ENCODE peak calls at places on chromosomes 2 and 18, in five cellular contexts. X is HCT116, Z is fibroblast of lung, A is IMR-90, C is foreskin fibroblast. G is an unnamed sample.

GRCh38 chr2:12046641-12047040 is 300.2 kb downstream of the LPIN1 start:
- DNase-seq in X (no peak), Z (peak), A (peak), C (peak), G (no peak)

GRCh38 chr2:9311488-9311887 is 104.9 kb downstream of the ASAP2 start:
- DNase-seq in C (peak), A (peak), X (no peak), Z (peak), G (peak)

GRCh38 chr2:1593371-1594205 is 150.7 kb downstream of the PXDN start:
- DNase-seq in X (peak), C (peak), A (peak), Z (peak), G (no peak)

GRCh38 chr18:56245856-56246575 is 392.4 kb downstream of the TXNL1 start:
- DNase-seq in X (no peak), Z (peak), C (peak), A (peak), G (peak)

GRCh38 chr2:85716346-85716880 is 22.3 kb downstream of the GNLY start:
- DNase-seq in A (no peak), Z (no peak), C (no peak), X (no peak), G (no peak)

GRCh38 chr2:205706769-205707375 is 24.6 kb downstream of the NRP2 start:
- DNase-seq in C (peak), Z (peak), A (peak), X (no peak), G (no peak)

GRCh38 chr2:64562148-64562784 is 38.1 kb downstream of the AFTPH start:
- DNase-seq in X (peak), C (peak), Z (no peak), A (peak), G (no peak)

GRCh38 chr2:108364676-108365297 is 13.0 kb upstream of the SULT1C4 start:
- DNase-seq in X (no peak), C (peak), Z (peak), A (peak), G (no peak)

GRCh38 chr18:2411381-2411977 is 159.8 kb downstream of the METTL4 start:
- DNase-seq in X (no peak), A (peak), Z (peak), C (peak), G (no peak)

GRCh38 chr2:231715988-231716616 is 7.8 kb downstream of the PTMA start:
- DNase-seq in Z (peak), C (peak), A (peak), X (no peak), G (no peak)

GRCh38 chr2:179965291-179965690 is 41.8 kb downstream of the CWC22 start:
- DNase-seq in X (no peak), A (no peak), Z (no peak), C (no peak), G (no peak)

GRCh38 chr2:129777146-129777545 is 202.3 kb upstream of the RAB6C start:
- DNase-seq in Z (no peak), X (no peak), A (no peak), C (no peak), G (no peak)

GRCh38 chr2:43251171-43251731 is 24.8 kb upstream of the ZFP36L2 start:
- DNase-seq in C (peak), Z (peak), A (peak), X (no peak), G (peak)

GRCh38 chr18:4836146-4836545 is 360.9 kb downstream of the AKAIN1 start:
- DNase-seq in Z (no peak), C (no peak), X (no peak), A (no peak), G (no peak)

GRCh38 chr2:190407246-190407661 is 901 bp upstream of the MFSD6 start:
- DNase-seq in Z (no peak), C (no peak), A (no peak), X (no peak), G (no peak)

GRCh38 chr2:209868595-209868994 is 97.0 kb downstream of the UNC80 start:
- DNase-seq in X (no peak), A (no peak), Z (no peak), C (no peak), G (no peak)

GRCh38 chr2:209870067-209870466 is 98.4 kb downstream of the UNC80 start:
- DNase-seq in Z (no peak), C (no peak), X (no peak), A (no peak), G (no peak)

GRCh38 chr2:209864716-209865295 is 93.2 kb downstream of the UNC80 start:
- DNase-seq in C (no peak), Z (no peak), A (no peak), X (no peak), G (no peak)
- H3K4me3 ChIP-seq in C (no peak), Z (no peak), A (no peak), X (no peak), G (no peak)

DNA sequence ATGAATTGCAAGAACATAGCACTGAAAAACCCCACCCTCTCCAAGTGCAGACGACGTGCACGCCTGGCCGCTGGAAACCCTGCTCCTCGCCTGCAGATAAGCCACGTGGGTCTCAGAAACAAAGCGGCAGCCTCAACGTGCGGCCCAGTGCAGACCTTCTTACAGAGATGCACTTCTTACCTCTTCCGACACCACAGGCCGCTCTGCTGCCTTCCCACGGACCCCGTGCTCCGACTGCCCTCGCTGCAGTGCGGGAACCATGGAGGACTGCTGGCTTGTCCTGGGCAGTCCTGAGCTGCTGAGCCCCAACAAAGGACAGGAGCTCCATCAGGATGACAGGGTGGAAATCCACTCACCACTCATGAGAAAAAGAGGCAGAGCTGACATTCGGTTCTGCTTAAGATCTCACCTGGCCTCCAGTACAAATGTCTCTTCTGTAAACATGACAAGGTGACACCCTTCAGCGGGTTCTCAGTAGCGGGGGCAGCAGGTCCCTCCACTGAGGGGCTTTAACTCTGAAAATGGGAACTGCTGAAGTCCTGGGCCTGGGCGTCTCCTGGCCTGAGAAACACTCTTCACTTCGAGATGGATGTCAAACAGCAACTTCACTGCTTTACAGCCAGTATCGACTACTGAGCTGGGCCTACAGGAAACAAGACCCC is 6.2 kb downstream of the COPS9 start:
- DNase-seq in C (no peak), Z (no peak), X (no peak), A (no peak), G (no peak)
- TF ChIP-seq CTCF in C (no peak), Z (no peak), X (no peak), A (no peak), G (no peak)

GRCh38 chr2:201127570-201127969 is 11.6 kb downstream of the CFLAR start:
- DNase-seq in X (no peak), C (peak), A (peak), Z (peak), G (peak)

GRCh38 chr2:201129044-201129505 is 13.1 kb downstream of the CFLAR start:
- DNase-seq in C (peak), Z (peak), A (peak), X (no peak), G (no peak)

GRCh38 chr2:201126308-201127127 is 10.6 kb downstream of the CFLAR start:
- DNase-seq in C (peak), Z (peak), A (peak), X (no peak), G (no peak)

GRCh38 chr2:201130524-201131186 is 14.7 kb downstream of the CFLAR start:
- DNase-seq in X (no peak), C (peak), A (peak), Z (peak), G (peak)

GRCh38 chr2:201127128-201127521 is 11.2 kb downstream of the CFLAR start:
- DNase-seq in Z (no peak), X (no peak), A (no peak), C (no peak), G (no peak)
- H3K4me3 ChIP-seq in Z (no peak), X (no peak), A (no peak), C (no peak), G (no peak)

GRCh38 chr18:35936951-35937350 is 35.5 kb upstream of the RMP24 start:
- DNase-seq in C (no peak), A (no peak), Z (no peak), X (no peak), G (no peak)

GRCh38 chr18:35938158-35938557 is 34.3 kb upstream of the RMP24 start:
- DNase-seq in Z (peak), C (peak), X (no peak), A (peak), G (no peak)

GRCh38 chr18:35941299-35941698 is 31.2 kb upstream of the RMP24 start:
- DNase-seq in A (no peak), Z (peak), C (no peak), X (no peak), G (no peak)

GRCh38 chr18:35938562-35938961 is 33.9 kb upstream of the RMP24 start:
- DNase-seq in Z (peak), A (no peak), C (no peak), X (no peak), G (no peak)

DNA sequence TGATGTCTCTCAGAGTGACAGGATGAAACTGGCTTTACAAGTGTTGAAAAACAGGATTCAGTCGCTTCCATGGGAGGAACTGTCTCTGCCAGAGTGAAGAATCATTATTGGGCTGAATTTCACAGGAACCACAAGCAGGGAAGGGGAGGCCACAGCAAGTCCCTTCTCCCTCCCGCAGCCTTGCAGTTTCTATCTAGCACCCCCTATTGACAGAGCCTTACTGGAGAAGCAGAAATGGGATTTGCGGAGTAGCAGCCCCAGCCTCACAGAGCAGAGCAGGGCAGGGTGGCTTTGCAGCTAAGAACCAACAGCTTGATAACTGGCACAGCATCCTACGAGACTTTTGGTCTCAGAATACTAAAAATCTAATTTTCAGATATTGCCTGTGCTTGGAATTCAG is 33.3 kb upstream of the RMP24 start:
- DNase-seq in A (no peak), X (no peak), Z (no peak), C (peak), G (no peak)
- TF ChIP-seq CTCF in A (no peak), X (peak), Z (peak), C (no peak), G (peak)

GRCh38 chr2:119432882-119433522 is 1.3 kb downstream of the TMEM37 start:
- DNase-seq in C (no peak), A (no peak), X (no peak), Z (no peak), G (no peak)
- H3K4me3 ChIP-seq in C (no peak), A (no peak), X (no peak), Z (no peak), G (no peak)

G was measured in AG09309.